ENCODE peak calls at places on chromosome 5, in four cellular contexts. N is H1, W is upper lobe of left lung, O is stomach. R is an unnamed sample.

GRCh38 chr5:176797456-176798093 is 12.8 kb upstream of the UNC5A start:
- DNase-seq in O (no peak), N (no peak), W (peak; percentile 54), R (no peak)

GRCh38 chr5:60505796-60506195 is 194.2 kb downstream of the DEPDC1B start:
- DNase-seq in W (no peak), N (no peak), O (no peak), R (no peak)

GRCh38 chr5:34517249-34517648 is 138.9 kb upstream of the RAI14 start:
- DNase-seq in N (no peak), W (no peak), O (no peak), R (no peak)

GRCh38 chr5:57036621-57037160 is 84.8 kb upstream of the MIER3 start:
- DNase-seq in W (no peak), O (no peak), N (no peak), R (no peak)

GRCh38 chr5:61659221-61659696 is 327.2 kb downstream of the ZSWIM6 start:
- DNase-seq in O (peak; percentile 74), N (peak; percentile 76), W (no peak), R (no peak)

GRCh38 chr5:21776466-21776865 is 1076.7 kb downstream of the CDH12 start:
- DNase-seq in W (no peak), N (no peak), O (no peak), R (no peak)

GRCh38 chr5:154722936-154723335 is 32.2 kb upstream of the LARP1 start:
- DNase-seq in N (no peak), W (no peak), O (no peak), R (peak; percentile 7)

GRCh38 chr5:176743136-176743827 is 67.1 kb upstream of the UNC5A start:
- DNase-seq in N (peak; percentile 78), O (no peak), W (peak; percentile 78), R (peak; percentile 50)

GRCh38 chr5:92391-93220 is 638 bp downstream of the PLEKHG4B start:
- DNase-seq in O (no peak), N (no peak), W (peak; percentile 47), R (no peak)

GRCh38 chr5:174371600-174372094 is 326.1 kb downstream of the NSG2 start:
- DNase-seq in W (no peak), N (no peak), O (no peak), R (no peak)

GRCh38 chr5:151673421-151673820 is 13.3 kb downstream of the SPARC start:
- DNase-seq in W (no peak), O (no peak), N (no peak), R (no peak)

GRCh38 chr5:157335534-157336422 is 69.9 kb downstream of the CYFIP2 start:
- DNase-seq in N (no peak), W (no peak), O (no peak), R (no peak)

GRCh38 chr5:157306690-157307089 is 40.8 kb downstream of the CYFIP2 start:
- DNase-seq in W (no peak), O (no peak), N (no peak), R (no peak)

GRCh38 chr5:83209963-83210362 is 132.6 kb downstream of the XRCC4 start:
- DNase-seq in W (no peak), O (no peak), N (no peak), R (no peak)

GRCh38 chr5:42950466-42951168 is 89.5 kb downstream of the ANXA2R start:
- DNase-seq in W (no peak), O (peak; percentile 74), N (no peak), R (peak; percentile 89)

GRCh38 chr5:155402927-155403645 is 389.5 kb downstream of the KIF4B start:
- DNase-seq in W (no peak), O (no peak), N (no peak), R (no peak)

GRCh38 chr5:107858788-107859187 is 188.1 kb upstream of the EFNA5 start:
- DNase-seq in N (no peak), W (no peak), O (no peak), R (no peak)

GRCh38 chr5:124908603-124909451 is 162.4 kb upstream of the ZNF608 start:
- DNase-seq in N (no peak), W (no peak), O (peak; percentile 52), R (no peak)

GRCh38 chr5:133467325-133467700 is 145.0 kb downstream of the FSTL4 start:
- DNase-seq in N (no peak), W (no peak), O (peak; percentile 14), R (no peak)

GRCh38 chr5:170623576-170624181 is 119.9 kb downstream of the KCNIP1 start:
- DNase-seq in W (no peak), N (peak; percentile 79), O (peak; percentile 35), R (no peak)

GRCh38 chr5:127440831-127441230 is 76.6 kb upstream of the PRRC1 start:
- DNase-seq in O (no peak), W (no peak), N (no peak), R (no peak)

GRCh38 chr5:148970228-148970627 is 92.6 kb downstream of the SH3TC2 start:
- DNase-seq in W (no peak), O (peak; percentile 67), N (peak; percentile 40), R (no peak)

GRCh38 chr5:124661317-124662141 is 84.9 kb downstream of the ZNF608 start:
- DNase-seq in W (no peak), N (no peak), O (peak; percentile 37), R (no peak)

GRCh38 chr5:111254613-111255012 is 30.4 kb downstream of the CAMK4 start:
- DNase-seq in N (no peak), O (no peak), W (no peak), R (no peak)

GRCh38 chr5:164364237-164364636 is 858.8 kb downstream of the MAT2B start:
- DNase-seq in O (no peak), W (no peak), N (no peak), R (no peak)

GRCh38 chr5:92560698-92561361 is 1020.2 kb downstream of the NR2F1-AS1 start:
- DNase-seq in O (no peak), W (no peak), N (no peak), R (no peak)

GRCh38 chr5:73853091-73853490 is 227.1 kb downstream of the ARHGEF28 start:
- DNase-seq in O (no peak), W (no peak), N (no peak), R (no peak)

GRCh38 chr5:77628840-77629552 is 9.5 kb downstream of the OTP start:
- DNase-seq in W (no peak), N (peak; percentile 46), O (no peak), R (no peak)

GRCh38 chr5:15450473-15450872 is 49.5 kb upstream of the FBXL7 start:
- DNase-seq in W (peak; percentile 73), N (no peak), O (no peak), R (no peak)

GRCh38 chr5:553874-554273 is 29.6 kb upstream of the SLC9A3 start:
- DNase-seq in N (no peak), W (peak; percentile 29), O (peak; percentile 89), R (no peak)

GRCh38 chr5:115601709-115602584 is at the start of gene TICAM2:
- DNase-seq in W (peak; percentile 93), O (peak; percentile 56), N (peak; percentile 80), R (peak; percentile 75)

GRCh38 chr5:145568581-145568980 is 266.6 kb downstream of the PRELID2 start:
- DNase-seq in O (no peak), N (no peak), W (no peak), R (no peak)

GRCh38 chr5:43854697-43855292 is 251.8 kb downstream of the NNT start:
- DNase-seq in W (no peak), N (no peak), O (no peak), R (no peak)

GRCh38 chr5:88872971-88873370 is 10.0 kb downstream of the MEF2C start:
- DNase-seq in N (no peak), W (no peak), O (no peak), R (no peak)
- TF ChIP-seq POLR2AphosphoS5 in N (no peak), W (no peak), O (no peak), R (no peak)

DNA sequence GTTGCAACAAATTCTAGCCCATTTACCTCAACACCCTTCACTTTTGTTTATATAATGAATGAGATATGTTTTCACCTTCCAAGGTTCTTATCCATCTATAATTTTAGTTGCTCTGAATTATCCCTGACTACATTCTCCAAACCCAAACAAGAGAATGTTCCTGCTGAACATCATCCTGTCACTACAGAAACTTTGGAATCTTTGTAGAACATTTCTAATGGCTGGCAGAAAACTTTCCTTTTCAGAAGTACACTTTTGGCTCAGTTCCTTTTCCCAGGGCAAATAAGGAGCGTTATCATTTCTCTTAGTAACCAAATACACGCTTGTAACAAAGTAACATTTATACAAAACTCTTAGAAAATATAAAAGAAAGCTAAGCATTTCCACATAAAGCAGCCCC is 860.6 kb upstream of the SEMA6A start:
- DNase-seq in O (no peak), W (no peak), N (no peak), R (no peak)
- TF ChIP-seq POLR2AphosphoS5 in O (no peak), W (no peak), N (no peak), R (no peak)

DNA sequence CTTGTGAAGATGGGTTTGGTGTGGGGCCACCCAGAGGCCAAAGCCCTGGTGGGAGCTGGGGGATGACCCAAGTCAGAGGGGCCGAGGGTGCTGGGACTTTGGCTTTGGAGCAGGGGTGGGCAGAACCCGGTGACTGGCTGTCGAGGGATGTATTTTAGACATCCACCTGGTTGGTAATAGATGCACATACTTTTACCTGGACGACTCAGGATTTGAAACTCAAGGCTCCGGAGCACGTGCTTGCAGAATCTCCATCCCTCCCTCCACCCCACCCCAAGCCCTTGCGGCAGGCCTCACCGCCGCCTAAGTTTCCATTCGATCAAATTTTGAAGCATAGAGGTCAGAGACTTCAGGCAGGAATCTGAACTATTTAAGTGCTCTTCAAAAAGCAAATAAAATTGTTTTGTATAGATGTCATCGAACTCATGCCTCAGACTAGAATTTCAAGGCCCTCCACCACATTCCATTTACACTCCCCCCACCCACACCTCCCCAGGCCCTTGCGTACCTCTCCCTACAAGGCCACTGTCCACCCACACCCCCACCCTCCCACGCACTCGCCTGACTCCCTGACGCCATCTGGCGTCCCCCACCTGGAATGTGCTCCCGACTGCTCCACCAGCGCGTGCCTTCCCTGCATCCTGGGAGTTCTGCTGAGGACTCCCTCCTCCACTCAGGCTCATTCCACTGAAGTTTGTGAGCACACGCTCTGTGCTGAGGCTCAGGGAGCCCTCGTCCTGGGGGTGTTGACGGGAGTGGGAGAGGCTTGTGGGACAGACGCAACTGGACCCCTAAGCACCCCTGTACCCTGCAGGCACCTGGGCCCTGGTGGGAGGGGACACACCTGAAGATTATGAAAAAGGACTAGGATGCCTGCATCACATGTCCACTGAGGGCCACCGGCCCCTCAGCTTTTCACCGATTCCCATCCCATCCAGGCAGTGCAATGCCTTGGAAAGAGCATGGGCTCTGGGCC is 56.4 kb upstream of the RPL26L1 start:
- DNase-seq in O (peak; percentile 76), N (peak; percentile 62), W (peak; percentile 83), R (no peak)
- TF ChIP-seq POLR2AphosphoS5 in O (peak; percentile 84), N (no peak), W (peak; percentile 56), R (no peak)

GRCh38 chr5:16891043-16891442 is 45.0 kb downstream of the MYO10 start:
- DNase-seq in W (no peak), N (no peak), O (no peak), R (no peak)

GRCh38 chr5:16886793-16887345 is 49.2 kb downstream of the MYO10 start:
- DNase-seq in W (no peak), O (no peak), N (no peak), R (no peak)

GRCh38 chr5:16888694-16889124 is 47.4 kb downstream of the MYO10 start:
- DNase-seq in N (no peak), O (no peak), W (no peak), R (no peak)

GRCh38 chr5:16889203-16889971 is 46.7 kb downstream of the MYO10 start:
- DNase-seq in W (no peak), O (no peak), N (no peak), R (no peak)

DNA sequence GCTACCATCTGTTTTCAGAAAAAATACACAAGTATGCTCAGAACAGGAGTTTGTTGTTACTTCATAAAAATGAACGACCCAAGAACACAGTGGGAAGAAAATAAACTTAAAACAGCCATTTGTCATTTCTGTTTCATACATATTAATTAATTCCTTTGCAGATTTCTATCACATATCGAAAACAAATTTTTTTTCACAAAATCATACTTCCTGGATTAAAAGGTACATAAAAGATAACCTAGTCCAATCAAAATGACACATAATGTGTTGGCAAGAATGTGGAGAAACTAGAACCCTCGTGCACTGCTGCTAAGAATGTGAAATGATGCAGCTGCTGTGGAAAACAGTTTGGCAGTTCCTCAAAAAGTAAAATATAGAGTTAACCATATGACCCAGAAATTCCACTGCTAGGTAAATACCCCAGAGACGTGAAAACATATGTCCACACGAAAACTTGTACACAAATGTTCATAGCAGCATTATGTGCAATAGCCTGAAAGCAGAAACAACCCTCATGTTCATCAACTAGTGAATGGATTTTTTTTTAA is 46.0 kb downstream of the MYO10 start:
- DNase-seq in O (no peak), W (no peak), N (no peak), R (no peak)
- TF ChIP-seq POLR2AphosphoS5 in O (no peak), W (no peak), N (no peak), R (no peak)

R was measured in suprapubic skin.